ENCODE peak calls at places on chromosome 11, in seven cellular contexts. W is WTC11, H is Peyer's patch, U is transverse colon, M is cardiac fibroblast, J is upper lobe of right lung, Q is IMR-90. N is an unnamed sample.

GRCh38 chr11:2771758-2772466 is 72.1 kb upstream of the KCNQ1OT1 start:
- DNase-seq in U (no peak), J (peak), M (no peak), W (peak), H (peak), Q (no peak), N (no peak)

GRCh38 chr11:86196924-86197323 is 47.6 kb upstream of the EED start:
- DNase-seq in Q (no peak), M (no peak), W (no peak), J (no peak), U (no peak), H (no peak), N (no peak)

GRCh38 chr11:2581931-2582435 is 117.8 kb downstream of the KCNQ1OT1 start:
- DNase-seq in J (peak), U (peak), H (peak), W (peak), Q (no peak), M (no peak), N (no peak)

GRCh38 chr11:46674463-46675287 is 25.7 kb downstream of the ARHGAP1 start:
- DNase-seq in H (no peak), Q (peak), M (peak), U (peak), W (peak), J (peak), N (no peak)

GRCh38 chr11:65856689-65857499 is 1.1 kb downstream of the CFL1 start:
- DNase-seq in W (peak), Q (peak), U (peak), H (peak), J (peak), M (peak), N (peak)

GRCh38 chr11:131748146-131749050 is 378.0 kb downstream of the NTM start:
- DNase-seq in H (peak), U (peak), M (peak), J (peak), Q (peak), W (peak), N (peak)

GRCh38 chr11:94544582-94544831 is 786 bp downstream of the FUT4 start:
- DNase-seq in W (no peak), M (peak), H (no peak), Q (no peak), U (peak), J (no peak), N (no peak)

GRCh38 chr11:75035911-75036536 is 47.3 kb downstream of the NEU3 start:
- DNase-seq in W (no peak), H (peak), Q (no peak), U (peak), J (no peak), M (no peak), N (peak)

GRCh38 chr11:108819957-108820356 is 155.1 kb downstream of the DDX10 start:
- DNase-seq in M (no peak), J (no peak), W (no peak), U (no peak), Q (no peak), H (no peak), N (no peak)

GRCh38 chr11:79287952-79288351 is 152.9 kb downstream of the TENM4 start:
- DNase-seq in U (no peak), W (no peak), Q (no peak), M (no peak), H (no peak), J (no peak), N (no peak)

GRCh38 chr11:30789270-30789669 is 203.1 kb upstream of the MPPED2 start:
- DNase-seq in U (no peak), M (peak), H (no peak), J (no peak), Q (peak), W (no peak), N (no peak)

GRCh38 chr11:103863497-103863896 is 172.9 kb upstream of the DDI1 start:
- DNase-seq in H (no peak), U (no peak), W (no peak), M (peak), J (no peak), Q (peak), N (no peak)

GRCh38 chr11:65574963-65575567 is 788 bp upstream of the EHBP1L1 start:
- DNase-seq in H (peak), Q (no peak), J (no peak), W (no peak), U (peak), M (no peak), N (no peak)

GRCh38 chr11:8282621-8283509 is 19.2 kb upstream of the LMO1 start:
- DNase-seq in W (peak), M (no peak), Q (no peak), U (no peak), H (peak), J (no peak), N (no peak)

GRCh38 chr11:115276799-115277198 is 227.4 kb downstream of the CADM1 start:
- DNase-seq in H (no peak), Q (no peak), W (no peak), J (no peak), U (no peak), M (no peak), N (no peak)

GRCh38 chr11:4991066-4991465 is 3.6 kb upstream of the OR51L1 start:
- DNase-seq in W (no peak), U (no peak), H (no peak), M (peak), Q (peak), J (no peak), N (no peak)

GRCh38 chr11:44980533-44981427 is 30.1 kb upstream of the TP53I11 start:
- DNase-seq in M (no peak), H (no peak), U (peak), Q (no peak), W (no peak), J (peak), N (no peak)

GRCh38 chr11:70314730-70315129 is 44.2 kb downstream of the PPFIA1 start:
- DNase-seq in H (no peak), Q (no peak), U (no peak), J (no peak), W (no peak), M (no peak), N (no peak)

GRCh38 chr11:47372422-47372821 is 5.9 kb downstream of the SPI1 start:
- DNase-seq in M (no peak), U (no peak), W (no peak), J (no peak), Q (no peak), H (no peak), N (no peak)

GRCh38 chr11:99260696-99261095 is 239.9 kb downstream of the CNTN5 start:
- DNase-seq in U (no peak), Q (peak), M (no peak), W (no peak), H (no peak), J (no peak), N (no peak)

DNA sequence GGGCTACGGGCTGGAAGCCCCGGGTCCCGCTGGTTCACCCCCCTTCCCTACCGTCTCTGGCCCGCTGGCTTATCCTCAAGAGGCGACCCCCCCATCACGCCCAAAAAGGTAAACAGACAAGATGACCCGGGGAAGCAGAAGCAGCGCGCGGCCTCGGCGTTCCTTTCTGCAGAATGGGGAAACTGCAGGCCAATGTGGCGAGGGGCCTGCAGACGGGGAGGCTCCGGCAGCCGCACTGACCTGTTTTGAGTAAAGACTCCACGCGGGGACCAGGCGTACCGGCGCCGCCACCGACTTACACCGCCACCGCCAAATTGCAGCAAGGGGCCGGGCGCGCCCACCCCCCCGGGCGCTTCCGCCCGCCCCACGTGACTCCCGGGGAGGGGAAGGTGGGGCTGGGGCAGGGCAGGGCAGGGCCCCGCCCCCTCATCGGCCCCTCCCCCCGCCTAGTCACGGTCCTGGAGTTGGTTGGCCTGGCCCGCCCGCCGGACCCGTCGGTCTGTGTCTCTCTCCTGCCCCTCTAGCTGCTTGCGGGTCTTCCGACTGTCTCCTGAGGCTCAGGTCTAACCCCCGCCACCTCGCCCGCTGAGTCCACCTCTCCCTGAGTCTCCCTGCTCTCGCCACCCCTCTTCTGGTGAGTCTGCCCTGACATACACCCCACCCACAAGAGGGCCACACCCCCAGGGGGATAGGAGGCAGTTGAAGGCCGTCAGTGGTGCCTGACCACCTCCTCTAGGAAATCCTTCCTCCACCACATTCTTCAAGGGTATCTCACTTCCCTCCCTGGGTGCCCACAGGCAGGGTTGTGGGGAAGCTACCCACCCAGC is at the start of gene ARAP1:
- DNase-seq in M (peak), J (peak), Q (peak), H (peak), W (peak), U (peak), N (peak)
- TF ChIP-seq CTCF in M (no peak), J (no peak), Q (peak), H (no peak), W (no peak), U (no peak), N (no peak)

DNA sequence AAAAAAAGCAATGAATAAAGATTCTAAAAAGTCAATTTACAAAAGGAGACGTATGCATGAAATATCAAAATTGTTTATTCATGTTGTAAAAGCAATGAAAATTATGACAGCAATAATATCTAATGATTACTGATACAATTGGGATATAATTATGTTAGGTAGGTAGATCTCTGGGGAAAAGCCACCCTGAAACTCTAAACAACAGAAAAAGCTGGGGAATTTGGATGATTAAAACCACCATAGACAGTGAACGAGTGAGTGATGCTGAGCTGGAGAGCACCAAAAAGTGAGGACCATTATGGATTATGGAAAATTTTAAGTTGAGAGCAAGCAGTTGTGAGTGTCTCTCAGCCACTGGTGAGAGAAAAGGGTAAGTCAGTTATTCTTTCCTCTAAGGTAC is at the start of gene OR10G8:
- DNase-seq in H (no peak), Q (no peak), U (no peak), J (no peak), M (no peak), W (no peak), N (no peak)
- TF ChIP-seq CTCF in H (no peak), Q (no peak), U (no peak), J (no peak), M (no peak), W (no peak), N (no peak)

DNA sequence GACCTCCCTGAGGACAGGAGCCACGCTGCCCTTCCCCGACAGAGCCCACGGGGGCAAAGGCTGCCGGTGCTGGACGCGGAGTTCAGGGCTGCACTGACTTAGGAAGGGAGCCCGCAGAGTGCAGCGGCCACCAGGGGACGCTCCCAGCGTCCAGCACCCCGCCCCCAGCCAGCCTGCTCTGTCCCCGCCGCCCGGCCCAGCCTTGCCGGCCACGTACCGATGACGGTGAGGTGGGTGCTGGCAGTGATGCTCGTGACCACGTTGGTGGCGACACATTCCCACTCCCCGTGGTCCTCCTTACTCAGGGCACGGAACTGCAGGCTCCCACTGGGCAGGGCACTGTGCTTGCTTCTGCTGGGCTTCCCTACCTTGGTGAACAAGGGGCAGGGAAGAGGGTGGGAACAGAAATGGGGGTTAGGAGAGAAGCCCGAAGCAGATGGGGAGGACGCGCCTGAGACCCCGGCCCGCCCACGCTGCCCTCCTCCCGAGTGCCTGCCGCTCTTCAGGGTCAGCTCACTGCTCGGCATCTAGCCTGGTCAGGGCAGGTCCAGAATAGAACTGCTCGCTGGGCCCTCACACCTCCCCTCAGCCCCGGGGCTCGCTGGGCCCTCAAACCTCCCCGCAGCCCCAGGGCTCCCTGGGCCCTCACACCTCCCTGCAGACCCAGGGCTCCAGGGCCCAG is 25.9 kb downstream of the IGSF9B start:
- DNase-seq in M (peak), J (no peak), W (peak), U (no peak), H (no peak), Q (no peak), N (no peak)
- TF ChIP-seq CTCF in M (peak), J (peak), W (peak), U (peak), H (no peak), Q (peak), N (no peak)

GRCh38 chr11:120945042-120945441 is 78.9 kb upstream of the TBCEL start:
- DNase-seq in U (no peak), J (peak), M (no peak), W (no peak), Q (no peak), H (no peak), N (no peak)
- TF ChIP-seq CTCF in U (no peak), J (no peak), M (peak), W (peak), Q (peak), H (no peak), N (no peak)

N was measured in Calu3.